ENCODE peak calls at places on chromosomes 2 and 18, in seven cellular contexts. I, H, M, J, Q, O and B are unnamed samples.

GRCh38 chr18:80233201-80233835 is 14.0 kb downstream of the PARD6G start:
- DNase-seq in I (no peak), H (no peak), M (no peak), J (no peak), Q (no peak), O (no peak), B (no peak)

GRCh38 chr2:240428245-240428644 is 7.2 kb upstream of the GPC1 start:
- DNase-seq in I (no peak), H (no peak), M (no peak), J (no peak), Q (no peak), O (no peak), B (peak)

GRCh38 chr2:20487392-20488135 is 40.7 kb downstream of the RHOB start:
- DNase-seq in I (no peak), H (peak), M (no peak), J (no peak), Q (no peak), O (no peak), B (no peak)

GRCh38 chr2:66426250-66427064 is 8.5 kb upstream of the MEIS1 start:
- DNase-seq in I (no peak), H (no peak), M (peak), J (peak), Q (no peak), O (no peak), B (peak)

GRCh38 chr2:66582975-66583842 is 148.3 kb downstream of the MEIS1 start:
- DNase-seq in I (no peak), H (no peak), M (no peak), J (no peak), Q (no peak), O (peak), B (no peak)

GRCh38 chr18:46755315-46756171 is 1.3 kb downstream of the ST8SIA5 start:
- DNase-seq in I (no peak), H (peak), M (no peak), J (no peak), Q (no peak), O (no peak), B (no peak)

GRCh38 chr2:13091463-13091862 is 374.7 kb downstream of the TRIB2 start:
- DNase-seq in I (no peak), H (no peak), M (no peak), J (no peak), Q (no peak), O (peak), B (no peak)

GRCh38 chr2:188456114-188456909 is 164.6 kb downstream of the GULP1 start:
- DNase-seq in I (peak), H (no peak), M (no peak), J (peak), Q (no peak), O (no peak), B (no peak)

GRCh38 chr18:44178476-44178875 is 502.2 kb upstream of the SETBP1 start:
- DNase-seq in I (no peak), H (no peak), M (no peak), J (peak), Q (no peak), O (peak), B (no peak)

GRCh38 chr2:31980674-31981356 is 30.0 kb downstream of the MEMO1 start:
- DNase-seq in I (peak), H (no peak), M (no peak), J (no peak), Q (no peak), O (peak), B (no peak)

GRCh38 chr2:237316339-237316738 is 97.6 kb downstream of the COL6A3 start:
- DNase-seq in I (no peak), H (no peak), M (no peak), J (no peak), Q (no peak), O (no peak), B (no peak)

GRCh38 chr2:205060269-205060668 is 515.0 kb downstream of the PARD3B start:
- DNase-seq in I (peak), H (no peak), M (no peak), J (no peak), Q (no peak), O (peak), B (no peak)

GRCh38 chr18:48306838-48307237 is 102.3 kb downstream of the ZBTB7C start:
- DNase-seq in I (no peak), H (no peak), M (no peak), J (no peak), Q (no peak), O (no peak), B (no peak)

GRCh38 chr2:225464346-225465025 is 65.0 kb downstream of the NYAP2 start:
- DNase-seq in I (no peak), H (no peak), M (no peak), J (no peak), Q (no peak), O (no peak), B (no peak)

GRCh38 chr18:76547306-76547705 is 52.3 kb upstream of the ZNF516 start:
- DNase-seq in I (no peak), H (no peak), M (no peak), J (no peak), Q (no peak), O (peak), B (no peak)

GRCh38 chr18:11728247-11728646 is 39.2 kb downstream of the GNAL start:
- DNase-seq in I (peak), H (no peak), M (no peak), J (no peak), Q (no peak), O (peak), B (no peak)

GRCh38 chr2:24404582-24404981 is 44.2 kb upstream of the ITSN2 start:
- DNase-seq in I (peak), H (no peak), M (no peak), J (no peak), Q (no peak), O (peak), B (no peak)

GRCh38 chr2:130827502-130828251 is 9.0 kb upstream of the ARHGEF4 start:
- DNase-seq in I (peak), H (peak), M (no peak), J (peak), Q (no peak), O (peak), B (no peak)

GRCh38 chr2:177799531-177799930 is 273.0 kb downstream of the PDE11A start:
- DNase-seq in I (peak), H (peak), M (no peak), J (no peak), Q (no peak), O (peak), B (no peak)

GRCh38 chr2:56741601-56742102 is 557.9 kb downstream of the CCDC85A start:
- DNase-seq in I (peak), H (no peak), M (no peak), J (peak), Q (no peak), O (peak), B (no peak)

GRCh38 chr18:13474336-13474735 is 252.0 kb downstream of the FAM210A start:
- DNase-seq in I (no peak), H (no peak), M (no peak), J (no peak), Q (no peak), O (no peak), B (no peak)

GRCh38 chr18:74397572-74397971 is 59.5 kb downstream of the DIPK1C start:
- DNase-seq in I (no peak), H (no peak), M (no peak), J (no peak), Q (no peak), O (no peak), B (no peak)

GRCh38 chr2:95300391-95300938 is 3.3 kb downstream of the KCNIP3 start:
- DNase-seq in I (no peak), H (no peak), M (peak), J (no peak), Q (no peak), O (no peak), B (no peak)

GRCh38 chr2:9287400-9288059 is 80.9 kb downstream of the ASAP2 start:
- DNase-seq in I (peak), H (no peak), M (no peak), J (no peak), Q (no peak), O (peak), B (no peak)

GRCh38 chr2:38477006-38477405 is 99.9 kb upstream of the ATL2 start:
- DNase-seq in I (no peak), H (no peak), M (no peak), J (no peak), Q (no peak), O (no peak), B (no peak)

GRCh38 chr2:190504912-190505311 is 29.6 kb downstream of the NEMP2 start:
- DNase-seq in I (no peak), H (no peak), M (no peak), J (no peak), Q (no peak), O (no peak), B (no peak)

GRCh38 chr2:173982918-173983317 is 17.7 kb upstream of the SP3 start:
- DNase-seq in I (no peak), H (no peak), M (no peak), J (no peak), Q (no peak), O (peak), B (peak)

DNA sequence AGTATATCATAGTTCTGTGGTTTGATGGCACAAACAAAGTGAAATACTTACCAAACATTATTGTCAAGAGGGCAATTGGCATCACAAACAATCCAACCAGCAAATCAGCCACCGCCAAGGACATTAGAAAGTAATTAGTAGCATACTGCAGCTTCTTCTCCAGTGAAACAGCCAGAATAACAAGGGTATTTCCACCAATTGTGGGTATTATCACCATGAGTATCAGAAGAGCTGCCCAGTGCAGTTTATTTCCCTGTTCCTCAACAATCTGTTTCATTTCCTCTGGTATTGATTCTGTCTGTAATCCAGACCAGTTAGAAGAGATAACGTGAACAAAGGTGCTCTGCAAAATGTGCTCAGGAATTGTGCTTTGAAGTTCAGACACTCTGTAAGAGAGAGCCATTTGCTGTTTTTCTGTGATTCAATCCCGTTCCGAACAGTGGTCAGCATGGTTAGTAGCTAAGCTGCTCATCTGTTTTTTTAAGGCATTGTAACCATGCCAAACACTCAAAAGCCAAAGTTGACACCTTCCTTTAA is 1.4 kb downstream of the HTR2B start:
- DNase-seq in I (no peak), H (no peak), M (no peak), J (no peak), Q (no peak), O (peak), B (no peak)
- H3K27ac ChIP-seq in I (no peak), H (no peak), M (no peak), J (no peak), Q (peak), O (no peak), B (no peak)

DNA sequence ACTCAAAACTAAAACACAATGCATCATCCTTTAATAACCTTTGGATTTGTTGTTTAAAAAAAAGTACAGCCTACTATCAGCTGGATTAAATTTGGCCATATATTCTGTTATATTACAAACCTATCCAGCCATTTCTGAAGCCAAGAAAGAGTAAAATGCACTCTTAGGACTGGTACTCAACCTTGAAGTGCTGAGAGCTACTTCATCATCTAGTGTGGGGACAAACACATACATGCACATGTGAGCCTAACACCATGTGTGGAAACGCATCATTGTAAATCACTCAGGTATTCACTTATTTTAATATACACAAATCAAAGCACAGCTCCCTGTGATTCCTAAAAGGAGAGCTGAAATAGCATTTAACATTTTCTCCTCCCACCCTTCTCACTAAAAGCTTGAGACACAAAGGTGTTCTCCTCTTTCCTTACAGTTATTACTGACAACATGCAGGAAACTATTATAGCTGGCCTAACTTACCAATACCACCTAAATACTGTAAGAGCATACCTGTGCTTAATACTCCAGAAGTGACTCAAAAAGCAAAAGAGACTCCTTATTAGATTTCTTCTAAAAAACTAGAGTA is 7.5 kb downstream of the BAZ2B start:
- DNase-seq in I (no peak), H (no peak), M (no peak), J (no peak), Q (no peak), O (no peak), B (no peak)
- H3K27ac ChIP-seq in I (no peak), H (no peak), M (no peak), J (no peak), Q (no peak), O (no peak), B (no peak)

DNA sequence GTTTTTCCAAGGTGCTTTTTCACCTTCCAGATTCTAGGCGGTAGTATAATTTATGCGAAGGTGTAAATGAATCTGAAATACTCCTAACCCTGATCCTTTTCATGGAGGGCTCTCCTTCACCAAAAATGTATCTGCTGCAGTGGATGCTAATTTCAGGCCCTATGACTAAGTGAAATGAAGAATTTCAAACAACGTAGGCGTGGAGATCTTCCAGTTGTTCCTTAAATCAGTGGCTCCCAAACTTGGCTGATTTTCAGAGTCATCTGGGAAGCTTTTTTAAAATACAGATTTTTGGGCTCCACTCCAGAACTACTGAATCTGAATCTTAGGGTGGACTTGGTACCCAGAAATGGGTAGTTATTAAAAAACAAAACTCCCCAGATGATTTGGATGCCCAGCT is 5.5 kb downstream of the GCKR start:
- DNase-seq in I (no peak), H (no peak), M (no peak), J (no peak), Q (no peak), O (peak), B (no peak)
- H3K27ac ChIP-seq in I (no peak), H (no peak), M (no peak), J (no peak), Q (no peak), O (no peak), B (no peak)

GRCh38 chr18:73007935-73008308 is 140.1 kb upstream of the NETO1 start:
- DNase-seq in I (no peak), H (no peak), M (no peak), J (no peak), Q (no peak), O (no peak), B (no peak)
- H3K27ac ChIP-seq in I (no peak), H (no peak), M (no peak), J (no peak), Q (no peak), O (no peak), B (no peak)

GRCh38 chr2:105691942-105692341 is 52.8 kb upstream of the NCK2 start:
- DNase-seq in I (no peak), H (no peak), M (no peak), J (no peak), Q (no peak), O (no peak), B (no peak)
- H3K27ac ChIP-seq in I (no peak), H (no peak), M (no peak), J (no peak), Q (no peak), O (no peak), B (no peak)

GRCh38 chr2:54386993-54387590 is 69.0 kb upstream of the SPTBN1 start:
- DNase-seq in I (no peak), H (no peak), M (no peak), J (no peak), Q (peak), O (peak), B (no peak)

GRCh38 chr2:54386585-54386984 is 69.5 kb upstream of the SPTBN1 start:
- DNase-seq in I (no peak), H (no peak), M (no peak), J (no peak), Q (no peak), O (no peak), B (no peak)

GRCh38 chr2:54388093-54388492 is 68.0 kb upstream of the SPTBN1 start:
- DNase-seq in I (no peak), H (no peak), M (no peak), J (no peak), Q (no peak), O (no peak), B (no peak)

GRCh38 chr2:54385271-54385670 is 70.9 kb upstream of the SPTBN1 start:
- DNase-seq in I (no peak), H (no peak), M (no peak), J (no peak), Q (no peak), O (no peak), B (no peak)

GRCh38 chr2:54387592-54387991 is 68.5 kb upstream of the SPTBN1 start:
- DNase-seq in I (no peak), H (no peak), M (no peak), J (no peak), Q (no peak), O (no peak), B (no peak)
- H3K27ac ChIP-seq in I (no peak), H (no peak), M (no peak), J (peak), Q (peak), O (no peak), B (no peak)

DNA sequence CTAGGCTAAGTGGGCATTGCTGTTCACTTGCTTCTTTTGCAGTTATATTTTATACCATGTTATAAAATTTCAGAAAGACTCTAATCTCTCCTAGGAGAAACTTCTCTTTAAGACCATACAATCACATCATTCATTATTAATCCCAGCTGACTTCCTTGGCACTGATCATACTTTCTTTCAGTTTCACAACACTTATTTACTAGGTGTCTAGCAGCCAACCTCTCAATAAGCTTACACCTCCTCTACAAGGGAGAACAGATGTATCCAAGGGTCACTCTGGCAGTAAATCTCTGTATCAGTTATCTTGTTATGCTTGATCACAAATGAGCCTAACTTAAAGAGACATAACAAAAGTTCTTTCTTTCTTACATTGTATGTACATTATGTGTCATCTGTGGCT is 69.8 kb upstream of the EPB41L5 start:
- DNase-seq in I (no peak), H (no peak), M (no peak), J (no peak), Q (no peak), O (no peak), B (no peak)
- H3K27ac ChIP-seq in I (no peak), H (no peak), M (no peak), J (no peak), Q (no peak), O (no peak), B (no peak)

DNA sequence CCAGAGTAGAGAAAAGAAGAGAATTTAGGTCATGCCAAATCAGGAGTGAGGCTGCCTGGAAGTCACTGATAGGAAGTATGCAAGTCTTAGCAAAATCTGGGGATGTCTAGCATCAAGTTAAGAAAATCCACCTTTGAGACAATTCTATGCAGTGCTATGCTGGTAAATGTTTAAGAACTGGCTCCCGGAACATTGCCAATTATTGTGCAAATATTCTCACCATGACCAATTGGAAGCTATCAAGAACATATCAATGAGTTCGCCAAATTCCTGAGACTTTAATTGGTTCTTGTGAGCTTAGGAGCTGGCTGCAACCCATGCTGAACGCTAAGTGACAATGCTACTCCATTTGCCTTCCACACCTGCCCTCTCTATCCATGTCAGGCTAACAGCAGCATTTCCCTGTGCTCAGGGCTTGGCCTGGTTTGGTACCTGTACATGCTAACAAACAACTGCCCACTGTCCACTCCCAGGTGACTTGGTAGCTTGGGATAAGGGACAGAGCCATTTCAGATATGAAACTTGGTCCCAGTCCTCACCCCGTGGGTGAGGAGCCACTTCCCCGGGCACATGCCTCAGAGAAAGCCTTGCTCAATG is 172.9 kb upstream of the KLHL29 start:
- DNase-seq in I (no peak), H (no peak), M (no peak), J (no peak), Q (no peak), O (no peak), B (no peak)
- H3K27ac ChIP-seq in I (no peak), H (no peak), M (no peak), J (no peak), Q (no peak), O (no peak), B (no peak)

GRCh38 chr2:157480182-157480961 is 36.5 kb upstream of the CYTIP start:
- DNase-seq in I (no peak), H (no peak), M (peak), J (peak), Q (peak), O (peak), B (peak)
- H3K27ac ChIP-seq in I (no peak), H (no peak), M (no peak), J (no peak), Q (no peak), O (no peak), B (no peak)

GRCh38 chr18:62509779-62510178 is 13.0 kb upstream of the ZCCHC2 start:
- DNase-seq in I (no peak), H (no peak), M (no peak), J (no peak), Q (no peak), O (no peak), B (no peak)

GRCh38 chr18:62510744-62511143 is 12.1 kb upstream of the ZCCHC2 start:
- DNase-seq in I (no peak), H (no peak), M (no peak), J (no peak), Q (no peak), O (no peak), B (no peak)

GRCh38 chr18:62506495-62507143 is 16.2 kb upstream of the ZCCHC2 start:
- DNase-seq in I (peak), H (no peak), M (no peak), J (no peak), Q (no peak), O (no peak), B (no peak)

GRCh38 chr18:62500966-62501591 is 21.7 kb upstream of the ZCCHC2 start:
- DNase-seq in I (no peak), H (no peak), M (no peak), J (no peak), Q (no peak), O (no peak), B (no peak)

GRCh38 chr18:62505669-62506494 is 16.9 kb upstream of the ZCCHC2 start:
- DNase-seq in I (peak), H (no peak), M (no peak), J (no peak), Q (no peak), O (peak), B (no peak)
- H3K27ac ChIP-seq in I (no peak), H (no peak), M (peak), J (peak), Q (peak), O (no peak), B (no peak)